ENCODE peak calls at places on chromosome 12, in ten cellular contexts. Q, W, U, Z, R, T, B, M, V and N are unnamed samples.

GRCh38 chr12:64083285-64084210 is 138.5 kb downstream of the KICS2 start:
- DNase-seq in Q (peak; percentile 85), U (peak; percentile 73), B (peak; percentile 75), M (peak; percentile 37), T (peak; percentile 90), V (no peak), W (peak; percentile 87), R (no peak), Z (peak; percentile 92), N (peak; percentile 31)

GRCh38 chr12:62537544-62537943 is 70.9 kb downstream of the MON2 start:
- DNase-seq in B (no peak), T (peak; percentile 78), U (no peak), W (peak; percentile 29), V (no peak), Q (no peak), Z (peak; percentile 66), R (no peak), M (no peak), N (no peak)

GRCh38 chr12:109737631-109738030 is 24.0 kb downstream of the FAM222A start:
- DNase-seq in M (peak; percentile 71), V (no peak), R (no peak), W (no peak), U (no peak), T (no peak), Q (no peak), Z (no peak), B (no peak), N (no peak)

GRCh38 chr12:95690861-95691635 is 99.5 kb downstream of the NTN4 start:
- DNase-seq in T (no peak), Z (no peak), V (no peak), R (no peak), Q (no peak), M (no peak), B (no peak), W (no peak), U (no peak), N (no peak)

GRCh38 chr12:106245767-106246166 is 2.1 kb downstream of the CKAP4 start:
- DNase-seq in U (no peak), V (peak; percentile 63), M (no peak), Q (peak; percentile 81), B (peak; percentile 78), R (no peak), Z (peak; percentile 54), T (peak; percentile 71), W (no peak), N (peak; percentile 83)

GRCh38 chr12:26465419-26466097 is 270.2 kb downstream of the SSPN start:
- DNase-seq in Q (no peak), V (no peak), R (no peak), Z (no peak), W (no peak), M (no peak), U (no peak), B (no peak), T (peak; percentile 2), N (no peak)

GRCh38 chr12:78865297-78865955 is 852 bp downstream of the SYT1 start:
- DNase-seq in T (peak; percentile 10), U (no peak), R (no peak), B (no peak), W (no peak), V (no peak), M (no peak), Q (no peak), Z (no peak), N (no peak)

GRCh38 chr12:43428088-43428600 is 123.9 kb downstream of the ADAMTS20 start:
- DNase-seq in U (no peak), W (no peak), Z (peak; percentile 62), M (peak; percentile 10), B (no peak), Q (no peak), R (no peak), V (no peak), T (no peak), N (no peak)

GRCh38 chr12:238736-239398 is 23.8 kb downstream of the SLC6A13 start:
- DNase-seq in Z (no peak), R (no peak), B (no peak), U (no peak), V (no peak), Q (no peak), W (no peak), M (no peak), T (no peak), N (no peak)

GRCh38 chr12:20007331-20007730 is 361.0 kb upstream of the PDE3A start:
- DNase-seq in V (no peak), W (no peak), M (no peak), Q (no peak), Z (no peak), B (no peak), T (no peak), R (no peak), U (no peak), N (no peak)

GRCh38 chr12:78118486-78118885 is 287.8 kb downstream of the NAV3 start:
- DNase-seq in T (no peak), Q (no peak), B (no peak), V (no peak), M (no peak), U (no peak), R (no peak), Z (no peak), W (no peak), N (no peak)

DNA sequence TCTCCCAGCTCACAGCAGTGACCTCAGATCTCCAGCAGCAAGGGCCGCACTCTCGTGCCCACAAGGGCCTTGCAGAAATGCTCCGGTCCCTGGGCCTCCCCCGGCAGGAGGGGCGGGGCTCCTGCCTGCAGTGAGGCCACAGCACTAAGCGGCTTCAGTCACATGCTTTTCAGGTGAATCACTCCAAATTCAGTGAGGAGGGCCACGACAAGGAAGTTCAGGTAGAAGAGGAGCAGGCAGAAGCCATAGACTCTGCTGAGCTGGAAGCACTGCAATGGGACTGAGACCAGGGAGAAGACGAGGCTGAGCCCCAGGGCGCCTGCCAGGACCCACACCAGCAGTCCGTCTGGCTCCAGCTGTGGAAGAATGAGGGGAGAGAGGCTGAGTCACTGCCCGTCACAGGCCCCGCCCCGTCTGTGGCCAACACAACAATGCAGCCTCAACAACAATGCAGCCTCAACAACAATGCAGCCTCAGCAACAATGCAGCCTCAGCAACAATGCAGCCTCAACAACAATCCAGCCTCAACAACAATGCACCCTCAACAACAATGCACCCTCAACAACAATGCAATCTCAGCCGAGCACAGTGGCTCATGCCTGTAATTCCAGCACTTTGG is 35.2 kb downstream of the SLC8B1 start:
- DNase-seq in M (peak; percentile 69), R (no peak), W (peak; percentile 41), Q (peak; percentile 80), V (peak; percentile 87), U (peak; percentile 23), T (peak; percentile 79), B (peak; percentile 81), Z (peak; percentile 97), N (peak; percentile 90)
- H3K4me3 ChIP-seq in M (no peak overlapping the region), R (no peak overlapping the region), W (no peak overlapping the region), Q (no peak overlapping the region), V (no peak overlapping the region), U (no peak overlapping the region), T (no peak overlapping the region), B (no peak overlapping the region), Z (no peak overlapping the region), N (no peak overlapping the region)

GRCh38 chr12:125184213-125184952 is 119.1 kb downstream of the AACS start:
- DNase-seq in V (no peak), M (no peak), B (no peak), W (no peak), Z (no peak), R (no peak), U (no peak), T (no peak), Q (no peak), N (no peak)

GRCh38 chr12:125186471-125187147 is 121.4 kb downstream of the AACS start:
- DNase-seq in U (no peak), R (no peak), V (no peak), Q (no peak), T (peak; percentile 18), B (no peak), W (no peak), M (peak; percentile 59), Z (peak; percentile 17), N (no peak)

GRCh38 chr12:125185311-125185739 is 120.1 kb downstream of the AACS start:
- DNase-seq in Q (no peak), T (no peak), B (no peak), R (no peak), V (no peak), W (no peak), M (no peak), U (no peak), Z (no peak), N (no peak)

GRCh38 chr12:125187148-125187733 is 122.0 kb downstream of the AACS start:
- DNase-seq in B (no peak), W (no peak), T (no peak), V (no peak), Z (peak; percentile 30), M (no peak), Q (no peak), U (no peak), R (no peak), N (no peak)

GRCh38 chr12:125185740-125186470 is 120.7 kb downstream of the AACS start:
- DNase-seq in U (peak; percentile 20), T (peak; percentile 55), V (peak; percentile 67), Q (no peak), B (peak; percentile 61), W (peak; percentile 62), Z (peak; percentile 84), M (peak; percentile 81), R (no peak), N (peak; percentile 83)
- H3K4me3 ChIP-seq in U (peak within 1 kb of the TSS; percentile 44), T (peak within 1 kb of the TSS; percentile 50), V (no peak within 1 kb of the TSS), Q (peak within 1 kb of the TSS; percentile 49), B (no peak within 1 kb of the TSS), W (peak within 1 kb of the TSS; percentile 21), Z (peak within 1 kb of the TSS; percentile 37), M (peak within 1 kb of the TSS; percentile 38), R (no peak within 1 kb of the TSS), N (peak within 1 kb of the TSS; percentile 26)

GRCh38 chr12:52494518-52494917 is 1.5 kb upstream of the KRT6A start:
- DNase-seq in T (peak; percentile 50), M (no peak), Z (peak; percentile 36), R (no peak), V (peak; percentile 70), U (peak; percentile 27), Q (peak; percentile 77), B (peak; percentile 80), W (no peak), N (no peak)
- H3K4me3 ChIP-seq in T (no peak overlapping the region), M (no peak overlapping the region), Z (no peak overlapping the region), R (no peak overlapping the region), V (no peak overlapping the region), U (no peak overlapping the region), Q (no peak overlapping the region), B (no peak overlapping the region), W (no peak overlapping the region), N (no peak overlapping the region)

DNA sequence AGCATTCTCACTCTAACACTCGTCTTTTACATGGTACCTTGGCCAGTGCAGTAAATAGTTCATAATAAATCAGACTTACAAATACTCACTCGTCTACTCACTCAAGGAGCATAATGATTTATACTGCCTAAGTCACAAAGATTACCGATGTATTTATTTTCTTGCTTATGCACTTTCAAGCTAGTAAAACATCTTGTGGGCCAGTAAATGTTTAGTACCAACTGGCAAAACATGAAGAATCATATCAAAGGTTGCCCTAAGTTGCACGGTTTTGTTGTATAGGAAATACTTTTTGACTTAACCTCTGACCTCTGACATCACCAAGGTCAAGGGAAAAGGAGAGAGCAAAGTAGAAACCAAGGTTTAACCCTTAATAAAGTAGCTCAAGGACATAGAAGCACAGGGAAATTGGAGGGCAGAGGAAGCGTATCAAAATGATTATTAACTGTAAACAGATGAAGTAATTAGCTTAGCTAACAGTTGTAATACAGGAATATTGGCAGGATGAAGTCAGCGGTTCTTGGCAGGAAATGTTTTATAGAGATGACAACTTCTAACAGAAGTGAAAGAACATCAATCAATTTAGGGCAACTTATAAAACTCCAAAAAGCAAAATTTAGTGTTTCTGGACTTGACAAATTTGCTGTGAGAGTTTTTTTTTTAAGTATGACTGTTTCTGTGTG is 131.9 kb downstream of the HMGA2 start:
- DNase-seq in V (no peak), Z (no peak), R (no peak), W (no peak), M (no peak), B (no peak), U (no peak), Q (no peak), T (no peak), N (no peak)
- H3K4me3 ChIP-seq in V (no peak overlapping the region), Z (no peak overlapping the region), R (no peak overlapping the region), W (no peak overlapping the region), M (no peak overlapping the region), B (no peak overlapping the region), U (no peak overlapping the region), Q (no peak overlapping the region), T (no peak overlapping the region), N (no peak overlapping the region)